ENCODE peak calls at places on chromosomes 4 and X, in five cellular contexts. R is HL-60, N is AG09319, S is cardiac fibroblast, W is astrocyte of the spinal cord. Q is an unnamed sample.

GRCh38 chr4:67437974-67438713 is 107.2 kb downstream of the CENPC start:
- DNase-seq in R (peak), N (peak), S (peak), W (peak), Q (peak)

GRCh38 chr4:7384003-7384928 is 50.5 kb downstream of the PSAPL1 start:
- DNase-seq in R (no peak), N (no peak), S (no peak), W (no peak), Q (no peak)

GRCh38 chrX:119647552-119648420 is 41.6 kb upstream of the NKRF start:
- DNase-seq in R (no peak), N (no peak), S (no peak), W (no peak), Q (no peak)

GRCh38 chr4:94339779-94340178 is 2.9 kb downstream of the HPGDS start:
- DNase-seq in R (peak), N (no peak), S (no peak), W (no peak), Q (no peak)

GRCh38 chr4:45442466-45442865 is 681.4 kb downstream of the GABRG1 start:
- DNase-seq in R (no peak), N (no peak), S (peak), W (peak), Q (peak)

GRCh38 chr4:149065753-149066152 is 623.5 kb upstream of the NR3C2 start:
- DNase-seq in R (no peak), N (no peak), S (no peak), W (no peak), Q (no peak)

GRCh38 chr4:153651041-153651960 is 32.8 kb upstream of the TLR2 start:
- DNase-seq in R (peak), N (no peak), S (no peak), W (peak), Q (peak)

GRCh38 chrX:131571348-131571747 is 27.5 kb downstream of the OR13H1 start:
- DNase-seq in R (no peak), N (no peak), S (no peak), W (no peak), Q (no peak)

GRCh38 chr4:147396105-147396504 is 84.8 kb upstream of the EDNRA start:
- DNase-seq in R (no peak), N (no peak), S (no peak), W (no peak), Q (no peak)

GRCh38 chr4:26804451-26804850 is 56.2 kb upstream of the STIM2 start:
- DNase-seq in R (no peak), N (no peak), S (no peak), W (no peak), Q (no peak)

GRCh38 chr4:7206385-7206784 is 14.0 kb downstream of the SORCS2 start:
- DNase-seq in R (no peak), N (no peak), S (peak), W (peak), Q (peak)

GRCh38 chr4:20323991-20324390 is 72.3 kb downstream of the SLIT2 start:
- DNase-seq in R (no peak), N (no peak), S (no peak), W (no peak), Q (peak)

GRCh38 chrX:110448459-110448858 is 89.8 kb downstream of the RTL9 start:
- DNase-seq in R (no peak), N (no peak), S (no peak), W (no peak), Q (no peak)

GRCh38 chrX:110437686-110438085 is 79.0 kb downstream of the RTL9 start:
- DNase-seq in R (no peak), N (no peak), S (no peak), W (no peak), Q (no peak)

GRCh38 chrX:110440016-110440805 is 81.6 kb downstream of the RTL9 start:
- DNase-seq in R (no peak), N (no peak), S (no peak), W (no peak), Q (no peak)

GRCh38 chrX:110444996-110445395 is 86.3 kb downstream of the RTL9 start:
- DNase-seq in R (no peak), N (no peak), S (no peak), W (no peak), Q (peak)

GRCh38 chrX:110442631-110443030 is 84.0 kb downstream of the RTL9 start:
- DNase-seq in R (peak), N (no peak), S (peak), W (peak), Q (peak)
- TF ChIP-seq CTCF in R (no peak), N (peak), S (peak), W (peak), Q (peak)

GRCh38 chr4:173275150-173275549 is 59.0 kb downstream of the HMGB2 start:
- DNase-seq in R (no peak), N (no peak), S (no peak), W (no peak), Q (no peak)

GRCh38 chr4:173281420-173282333 is 52.5 kb downstream of the HMGB2 start:
- DNase-seq in R (peak), N (no peak), S (no peak), W (no peak), Q (no peak)

GRCh38 chr4:173277340-173277739 is 56.8 kb downstream of the HMGB2 start:
- DNase-seq in R (no peak), N (no peak), S (no peak), W (no peak), Q (no peak)

GRCh38 chr4:173284463-173284862 is 49.7 kb downstream of the HMGB2 start:
- DNase-seq in R (no peak), N (no peak), S (no peak), W (no peak), Q (no peak)

GRCh38 chr4:173281001-173281400 is 53.2 kb downstream of the HMGB2 start:
- DNase-seq in R (peak), N (no peak), S (no peak), W (no peak), Q (no peak)
- TF ChIP-seq CTCF in R (no peak), N (no peak), S (no peak), W (no peak), Q (no peak)

DNA sequence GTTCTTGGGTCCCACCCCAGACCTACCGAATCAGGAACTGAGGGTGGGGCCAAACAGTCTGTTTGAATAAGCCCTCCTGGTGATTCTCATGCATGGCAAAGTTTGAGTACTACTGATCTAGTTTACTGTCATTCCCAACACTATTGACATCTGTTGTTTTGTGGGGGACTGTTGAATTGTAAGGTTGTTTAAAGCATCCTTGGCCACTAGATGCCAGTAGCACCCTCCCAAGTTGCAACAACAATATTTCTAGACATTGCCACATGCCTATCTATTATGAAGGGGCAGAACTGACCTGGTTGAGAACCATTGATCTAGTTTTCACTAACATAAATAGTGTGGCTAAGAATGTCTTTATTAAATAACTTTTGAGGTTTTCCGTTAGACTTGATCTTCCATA is 15.1 kb downstream of the TAF9B start:
- DNase-seq in R (no peak), N (no peak), S (peak), W (no peak), Q (no peak)
- TF ChIP-seq CTCF in R (no peak), N (no peak), S (no peak), W (peak), Q (peak)

DNA sequence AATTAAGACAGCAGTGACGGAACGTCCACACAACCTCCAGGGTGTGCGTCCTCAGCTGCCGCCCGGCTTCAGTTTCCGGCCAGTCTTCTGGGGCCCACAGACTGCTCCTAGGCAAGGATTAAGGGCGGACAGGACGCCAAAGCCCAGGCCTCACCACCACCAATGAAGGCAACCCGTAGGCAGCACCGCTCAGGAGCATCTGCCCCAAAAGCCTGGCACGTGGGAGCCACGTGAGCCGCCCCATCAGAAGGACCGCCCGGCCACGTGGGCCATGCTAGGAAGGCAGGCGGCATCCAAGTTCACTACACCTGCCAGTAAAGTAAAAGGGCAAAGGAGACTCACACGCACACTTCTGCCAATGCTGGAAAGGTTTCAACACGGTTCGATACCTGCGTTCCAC is 14.3 kb downstream of the FAM53A start:
- DNase-seq in R (no peak), N (no peak), S (no peak), W (no peak), Q (no peak)
- TF ChIP-seq CTCF in R (no peak), N (no peak), S (no peak), W (no peak), Q (no peak)

DNA sequence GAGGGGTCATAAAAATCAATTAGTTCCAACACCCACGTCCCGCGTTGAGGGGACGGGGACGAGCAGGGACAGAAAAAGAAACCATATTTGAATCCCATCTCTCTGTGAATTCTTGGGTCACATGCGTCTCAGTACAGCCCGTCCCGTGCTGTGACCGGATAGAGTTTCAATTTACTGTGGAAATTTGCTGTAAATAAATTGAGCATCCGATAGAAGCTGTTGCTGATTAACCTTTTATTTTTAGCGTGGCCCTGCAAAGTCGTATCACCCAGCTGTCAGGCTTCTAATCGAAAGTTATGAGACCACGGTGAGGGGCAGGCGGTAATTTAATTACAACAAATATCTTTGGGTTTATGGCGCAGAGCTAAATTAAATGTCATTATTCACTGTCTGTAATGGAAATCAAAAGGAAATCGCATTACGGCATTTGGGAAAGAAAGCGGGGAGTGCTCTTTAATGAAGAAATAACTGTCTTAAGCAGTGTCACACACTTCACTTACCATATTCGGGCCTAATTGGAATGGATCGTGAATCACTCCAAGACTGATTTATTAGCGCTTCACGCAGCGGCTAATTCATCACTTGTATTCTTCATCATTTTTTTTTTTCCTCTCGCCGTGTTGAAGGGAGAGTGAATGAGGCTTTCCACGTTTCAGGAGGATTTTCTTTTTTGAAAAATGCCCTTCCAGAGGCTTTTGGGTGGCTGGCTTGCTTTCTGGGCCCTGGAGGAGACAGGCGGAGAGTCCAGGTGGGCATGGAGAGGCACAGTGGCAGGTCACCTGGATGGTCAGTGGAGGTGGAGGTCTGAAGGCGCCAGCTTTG is 7.3 kb downstream of the SHOX start:
- DNase-seq in R (no peak), N (no peak), S (no peak), W (no peak), Q (no peak)
- TF ChIP-seq CTCF in R (no peak), N (no peak), S (no peak), W (no peak), Q (no peak)

GRCh38 chrX:107673933-107674479 is 45.7 kb downstream of the PRPS1 start:
- DNase-seq in R (peak), N (no peak), S (peak), W (peak), Q (peak)
- TF ChIP-seq CTCF in R (no peak), N (no peak), S (no peak), W (no peak), Q (no peak)

DNA sequence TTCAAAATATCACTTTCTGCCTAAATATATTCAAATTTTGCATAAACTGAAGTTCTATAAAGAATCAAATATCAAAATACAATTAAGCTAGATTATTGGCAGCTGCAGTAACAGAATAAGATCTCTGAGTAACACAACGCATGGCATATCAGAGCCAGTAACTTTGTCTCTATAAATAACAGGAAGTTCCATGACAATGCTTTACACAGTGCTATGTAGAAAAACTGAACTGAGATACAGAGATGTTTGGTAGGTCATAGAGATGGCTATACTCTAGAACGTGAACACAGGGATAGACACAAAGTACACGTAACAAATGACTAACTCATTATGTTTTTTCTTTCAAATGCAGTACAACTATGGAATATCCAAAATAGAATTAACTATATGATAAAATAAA is 18.2 kb downstream of the UBE2D3 start:
- DNase-seq in R (no peak), N (no peak), S (no peak), W (no peak), Q (no peak)
- TF ChIP-seq CTCF in R (no peak), N (no peak), S (no peak), W (no peak), Q (no peak)

GRCh38 chrX:66028936-66029335 is 10.9 kb downstream of the VSIG4 start:
- DNase-seq in R (no peak), N (no peak), S (no peak), W (no peak), Q (no peak)

GRCh38 chrX:66035667-66036066 is 4.2 kb downstream of the VSIG4 start:
- DNase-seq in R (no peak), N (no peak), S (no peak), W (no peak), Q (no peak)

GRCh38 chrX:66030505-66031317 is 9.2 kb downstream of the VSIG4 start:
- DNase-seq in R (peak), N (no peak), S (peak), W (no peak), Q (peak)
- TF ChIP-seq CTCF in R (peak), N (peak), S (peak), W (peak), Q (peak)

GRCh38 chr4:171534391-171534790 is 278.8 kb upstream of the GALNTL6 start:
- DNase-seq in R (no peak), N (no peak), S (no peak), W (no peak), Q (no peak)

GRCh38 chr4:171538601-171539100 is 274.6 kb upstream of the GALNTL6 start:
- DNase-seq in R (no peak), N (no peak), S (no peak), W (no peak), Q (peak)

GRCh38 chr4:171532968-171533367 is 280.2 kb upstream of the GALNTL6 start:
- DNase-seq in R (no peak), N (no peak), S (no peak), W (no peak), Q (peak)
- TF ChIP-seq CTCF in R (no peak), N (no peak), S (no peak), W (no peak), Q (no peak)

Q was measured in MCF 10A.